ENCODE peak calls at places on chromosome 21, in six cellular contexts. N is HCT116, X is astrocyte, O is ELF-1, U is NCI-H774, C is neural crest cell. A is an unnamed sample.

GRCh38 chr21:25735895-25736597 is 1.3 kb downstream of the GABPA start:
- DNase-seq in N (no peak), X (peak; percentile 42), O (no peak), U (no peak), C (no peak), A (no peak)

GRCh38 chr21:46265736-46266525 is 19.5 kb downstream of the MCM3AP start:
- DNase-seq in N (no peak), X (no peak), O (no peak), U (no peak), C (no peak), A (no peak)

GRCh38 chr21:25963186-25963585 is 207.4 kb downstream of the APP start:
- DNase-seq in N (peak; percentile 75), X (peak; percentile 72), O (no peak), U (no peak), C (no peak), A (no peak)

GRCh38 chr21:44914176-44914874 is 6.4 kb downstream of the ITGB2 start:
- DNase-seq in N (no peak), X (no peak), O (no peak), U (no peak), C (no peak), A (no peak)

GRCh38 chr21:40841524-40842196 is 5.3 kb downstream of the DSCAM start:
- DNase-seq in N (no peak), X (peak; percentile 20), O (peak; percentile 74), U (peak; percentile 39), C (peak; percentile 57), A (peak; percentile 77)

GRCh38 chr21:15121655-15122120 is 56.9 kb upstream of the NRIP1 start:
- DNase-seq in N (no peak), X (peak; percentile 51), O (peak; percentile 25), U (peak; percentile 29), C (no peak), A (peak; percentile 8)

GRCh38 chr21:44547656-44548331 is 3.5 kb downstream of the KRTAP10-2 start:
- DNase-seq in N (no peak), X (no peak), O (no peak), U (no peak), C (no peak), A (peak; percentile 43)

GRCh38 chr21:16304700-16305099 is 574.9 kb downstream of the USP25 start:
- DNase-seq in N (no peak), X (no peak), O (no peak), U (no peak), C (no peak), A (no peak)

GRCh38 chr21:42183374-42184266 is 35.3 kb upstream of the ABCG1 start:
- DNase-seq in N (no peak), X (no peak), O (no peak), U (no peak), C (no peak), A (no peak)

GRCh38 chr21:45457161-45457831 is 52.3 kb downstream of the COL18A1 start:
- DNase-seq in N (no peak), X (no peak), O (no peak), U (no peak), C (no peak), A (no peak)

GRCh38 chr21:43864806-43865470 is at the start of gene AGPAT3:
- DNase-seq in N (no peak), X (no peak), O (no peak), U (no peak), C (no peak), A (peak; percentile 89)

GRCh38 chr21:15472641-15473040 is 257.1 kb upstream of the USP25 start:
- DNase-seq in N (no peak), X (no peak), O (no peak), U (no peak), C (no peak), A (no peak)

GRCh38 chr21:43737158-43737950 is 18.4 kb downstream of the PDXK start:
- DNase-seq in N (no peak), X (no peak), O (no peak), U (no peak), C (no peak), A (no peak)

GRCh38 chr21:15051652-15052554 is 12.9 kb downstream of the NRIP1 start:
- DNase-seq in N (no peak), X (peak; percentile 58), O (no peak), U (peak; percentile 14), C (no peak), A (no peak)

GRCh38 chr21:16913010-16913409 is 599.8 kb upstream of the CXADR start:
- DNase-seq in N (no peak), X (no peak), O (peak; percentile 68), U (no peak), C (no peak), A (no peak)

GRCh38 chr21:14591277-14591876 is 45.3 kb upstream of the SAMSN1 start:
- DNase-seq in N (no peak), X (no peak), O (no peak), U (no peak), C (no peak), A (no peak)

GRCh38 chr21:25234857-25235801 is 372.2 kb downstream of the MRPL39 start:
- DNase-seq in N (no peak), X (no peak), O (no peak), U (no peak), C (no peak), A (no peak)

GRCh38 chr21:28588997-28589396 is 403.7 kb downstream of the LTN1 start:
- DNase-seq in N (no peak), X (no peak), O (no peak), U (no peak), C (no peak), A (no peak)

GRCh38 chr21:32372755-32373154 is 20.1 kb downstream of the URB1 start:
- DNase-seq in N (no peak), X (no peak), O (no peak), U (peak; percentile 20), C (no peak), A (no peak)

GRCh38 chr21:46431884-46432488 is 26.7 kb upstream of the DIP2A start:
- DNase-seq in N (no peak), X (no peak), O (no peak), U (no peak), C (no peak), A (peak; percentile 44)

GRCh38 chr21:14972678-14973077 is 92.1 kb downstream of the NRIP1 start:
- DNase-seq in N (no peak), X (no peak), O (no peak), U (no peak), C (no peak), A (no peak)

GRCh38 chr21:45338326-45339017 is 50.8 kb upstream of the POFUT2 start:
- DNase-seq in N (no peak), X (no peak), O (no peak), U (no peak), C (no peak), A (no peak)